ENCODE peak calls at places on chromosomes 6 and 20, in four cellular contexts. One of them, this sample, is unnamed.

GRCh38 chr6:145497006-145497405 is 238.3 kb downstream of the EPM2A start:
- DNase-seq in GM04504: no peak
- DNase-seq in IMR-90: no peak
- DNase-seq in kidney tubule cell: no peak
- DNase-seq in this sample: no peak

GRCh38 chr20:40654876-40655275 is 34.2 kb downstream of the MAFB start:
- DNase-seq in kidney tubule cell: no peak
- DNase-seq in IMR-90: no peak
- DNase-seq in GM04504: peak; percentile 32
- DNase-seq in this sample: no peak

GRCh38 chr6:87742106-87742505 is 40.1 kb upstream of the AKIRIN2 start:
- DNase-seq in kidney tubule cell: peak; percentile 28
- DNase-seq in GM04504: no peak
- DNase-seq in IMR-90: no peak
- DNase-seq in this sample: no peak

GRCh38 chr20:10924628-10925266 is 250.9 kb upstream of the JAG1 start:
- DNase-seq in IMR-90: peak; percentile 89
- DNase-seq in kidney tubule cell: peak; percentile 55
- DNase-seq in GM04504: peak; percentile 58
- DNase-seq in this sample: no peak

GRCh38 chr20:45275327-45275726 is 21.0 kb upstream of the SLPI start:
- DNase-seq in IMR-90: no peak
- DNase-seq in kidney tubule cell: no peak
- DNase-seq in GM04504: no peak
- DNase-seq in this sample: no peak

GRCh38 chr20:19022791-19023448 is 189.5 kb upstream of the SLC24A3 start:
- DNase-seq in kidney tubule cell: no peak
- DNase-seq in IMR-90: no peak
- DNase-seq in GM04504: no peak
- DNase-seq in this sample: no peak

GRCh38 chr6:127971386-127971785 is 70.5 kb upstream of the THEMIS start:
- DNase-seq in GM04504: no peak
- DNase-seq in IMR-90: no peak
- DNase-seq in kidney tubule cell: no peak
- DNase-seq in this sample: no peak

GRCh38 chr6:13001951-13002350 is 285.4 kb downstream of the PHACTR1 start:
- DNase-seq in kidney tubule cell: no peak
- DNase-seq in GM04504: no peak
- DNase-seq in IMR-90: no peak
- DNase-seq in this sample: no peak

GRCh38 chr20:63857751-63858392 is 3.4 kb upstream of the ABHD16B start:
- DNase-seq in IMR-90: no peak
- DNase-seq in kidney tubule cell: no peak
- DNase-seq in GM04504: no peak
- DNase-seq in this sample: no peak

GRCh38 chr6:78910611-78911134 is 43.3 kb downstream of the IRAK1BP1 start:
- DNase-seq in IMR-90: no peak
- DNase-seq in GM04504: no peak
- DNase-seq in kidney tubule cell: peak; percentile 15
- DNase-seq in this sample: no peak

GRCh38 chr6:139881251-139881650 is 506.8 kb upstream of the CITED2 start:
- DNase-seq in GM04504: no peak
- DNase-seq in IMR-90: no peak
- DNase-seq in kidney tubule cell: no peak
- DNase-seq in this sample: no peak

GRCh38 chr6:22727709-22728108 is 158.3 kb downstream of the HDGFL1 start:
- DNase-seq in IMR-90: peak; percentile 64
- DNase-seq in kidney tubule cell: no peak
- DNase-seq in GM04504: no peak
- DNase-seq in this sample: no peak

GRCh38 chr6:37049735-37049989 is 44.2 kb downstream of the FGD2 start:
- DNase-seq in IMR-90: no peak
- DNase-seq in GM04504: no peak
- DNase-seq in kidney tubule cell: no peak
- DNase-seq in this sample: no peak

GRCh38 chr6:163579111-163579879 is 164.8 kb downstream of the QKI start:
- DNase-seq in GM04504: no peak
- DNase-seq in IMR-90: no peak
- DNase-seq in kidney tubule cell: peak; percentile 31
- DNase-seq in this sample: no peak

GRCh38 chr20:3821996-3822395 is 1.6 kb downstream of the AP5S1 start:
- DNase-seq in GM04504: no peak
- DNase-seq in kidney tubule cell: no peak
- DNase-seq in IMR-90: no peak
- DNase-seq in this sample: no peak

GRCh38 chr6:13733178-13733851 is 21.7 kb upstream of the RANBP9 start:
- DNase-seq in kidney tubule cell: peak; percentile 64
- DNase-seq in GM04504: peak; percentile 79
- DNase-seq in IMR-90: peak; percentile 93
- DNase-seq in this sample: no peak

GRCh38 chr6:43737272-43738081 is 32.5 kb upstream of the VEGFA start:
- DNase-seq in kidney tubule cell: no peak
- DNase-seq in IMR-90: peak; percentile 28
- DNase-seq in GM04504: no peak
- DNase-seq in this sample: no peak

GRCh38 chr6:83169511-83169910 is 23.6 kb downstream of the PGM3 start:
- DNase-seq in GM04504: no peak
- DNase-seq in kidney tubule cell: no peak
- DNase-seq in IMR-90: no peak
- DNase-seq in this sample: no peak

GRCh38 chr6:28673417-28673799 is 147.7 kb downstream of the GPX5 start:
- DNase-seq in GM04504: no peak
- DNase-seq in kidney tubule cell: no peak
- DNase-seq in IMR-90: no peak
- DNase-seq in this sample: no peak

GRCh38 chr6:144066745-144067484 is 28.5 kb downstream of the SF3B5 start:
- DNase-seq in kidney tubule cell: no peak
- DNase-seq in IMR-90: no peak
- DNase-seq in GM04504: no peak
- DNase-seq in this sample: no peak

GRCh38 chr20:51631011-51631950 is 88.8 kb upstream of the NFATC2 start:
- DNase-seq in GM04504: peak; percentile 95
- DNase-seq in IMR-90: peak; percentile 99
- DNase-seq in kidney tubule cell: peak; percentile 67
- DNase-seq in this sample: peak; percentile 80

GRCh38 chr20:2331092-2331491 is 35.3 kb downstream of the TGM3 start:
- DNase-seq in IMR-90: no peak
- DNase-seq in GM04504: no peak
- DNase-seq in kidney tubule cell: no peak
- DNase-seq in this sample: no peak

GRCh38 chr20:14234666-14235295 is 102.6 kb downstream of the FLRT3 start:
- DNase-seq in GM04504: peak; percentile 25
- DNase-seq in kidney tubule cell: peak; percentile 39
- DNase-seq in IMR-90: peak; percentile 65
- DNase-seq in this sample: peak; percentile 23

GRCh38 chr6:157034433-157035230 is 257.5 kb downstream of the ARID1B start:
- DNase-seq in IMR-90: peak; percentile 72
- DNase-seq in GM04504: no peak
- DNase-seq in kidney tubule cell: peak; percentile 67
- DNase-seq in this sample: peak; percentile 22

GRCh38 chr6:222468-222867 is 69.8 kb upstream of the DUSP22 start:
- DNase-seq in GM04504: no peak
- DNase-seq in IMR-90: no peak
- DNase-seq in kidney tubule cell: no peak
- DNase-seq in this sample: no peak

GRCh38 chr6:16700202-16700997 is 60.9 kb downstream of the ATXN1 start:
- DNase-seq in kidney tubule cell: peak; percentile 41
- DNase-seq in GM04504: no peak
- DNase-seq in IMR-90: no peak
- DNase-seq in this sample: no peak

GRCh38 chr6:85185977-85186376 is 263.9 kb upstream of the NT5E start:
- DNase-seq in GM04504: no peak
- DNase-seq in IMR-90: peak; percentile 22
- DNase-seq in kidney tubule cell: no peak
- DNase-seq in this sample: no peak

GRCh38 chr6:119627908-119628669 is 278.5 kb upstream of the MAN1A1 start:
- DNase-seq in kidney tubule cell: peak; percentile 77
- DNase-seq in GM04504: no peak
- DNase-seq in IMR-90: peak; percentile 49
- DNase-seq in this sample: no peak

GRCh38 chr6:84508981-84509380 is 255.4 kb downstream of the TBX18 start:
- DNase-seq in kidney tubule cell: no peak
- DNase-seq in IMR-90: no peak
- DNase-seq in GM04504: peak; percentile 26
- DNase-seq in this sample: no peak

GRCh38 chr6:142856857-142857608 is 87.9 kb downstream of the HIVEP2 start:
- DNase-seq in kidney tubule cell: no peak
- DNase-seq in IMR-90: no peak
- DNase-seq in GM04504: no peak
- DNase-seq in this sample: no peak

GRCh38 chr6:41039060-41039998 is at the start of gene UNC5CL:
- DNase-seq in IMR-90: no peak
- DNase-seq in kidney tubule cell: peak; percentile 85
- DNase-seq in GM04504: no peak
- DNase-seq in this sample: no peak

GRCh38 chr6:39072830-39073229 is 24.2 kb downstream of the GLP1R start:
- DNase-seq in IMR-90: no peak
- DNase-seq in kidney tubule cell: no peak
- DNase-seq in GM04504: no peak
- DNase-seq in this sample: no peak

GRCh38 chr20:54622338-54623280 is 147.2 kb downstream of the DOK5 start:
- DNase-seq in kidney tubule cell: no peak
- DNase-seq in IMR-90: peak; percentile 34
- DNase-seq in GM04504: no peak
- DNase-seq in this sample: peak; percentile 58

GRCh38 chr6:149940673-149940984 is 1.2 kb upstream of the ULBP2 start:
- DNase-seq in kidney tubule cell: no peak
- DNase-seq in IMR-90: no peak
- DNase-seq in GM04504: no peak
- DNase-seq in this sample: no peak

This sample was measured in amniotic stem cell.